ENCODE peak calls at places on chromosomes 2 and 18, in seven cellular contexts. One of them, this sample, is unnamed.

GRCh38 chr2:210007895-210008294 is 5.5 kb downstream of the RPE start:
- DNase-seq in effector memory CD4-positive, alpha-beta T cell: no peak
- DNase-seq in ELR: no peak
- DNase-seq in stimulated activated naive CD4-positive, alpha-beta T cell: no peak
- DNase-seq in D341Med: no peak
- DNase-seq in activated CD8-positive, alpha-beta T cell treated with anti-CD3 and anti-CD28 coated beads for 36 hours: no peak
- DNase-seq in substantia nigra: no peak
- DNase-seq in this sample: peak

GRCh38 chr2:27885246-27885645 is 4.9 kb downstream of the RBKS start:
- DNase-seq in effector memory CD4-positive, alpha-beta T cell: no peak
- DNase-seq in ELR: peak
- DNase-seq in stimulated activated naive CD4-positive, alpha-beta T cell: no peak
- DNase-seq in D341Med: no peak
- DNase-seq in activated CD8-positive, alpha-beta T cell treated with anti-CD3 and anti-CD28 coated beads for 36 hours: no peak
- DNase-seq in substantia nigra: no peak
- DNase-seq in this sample: peak

GRCh38 chr2:62489162-62489561 is 16.8 kb downstream of the TMEM17 start:
- DNase-seq in effector memory CD4-positive, alpha-beta T cell: no peak
- DNase-seq in ELR: no peak
- DNase-seq in stimulated activated naive CD4-positive, alpha-beta T cell: no peak
- DNase-seq in D341Med: no peak
- DNase-seq in activated CD8-positive, alpha-beta T cell treated with anti-CD3 and anti-CD28 coated beads for 36 hours: no peak
- DNase-seq in substantia nigra: no peak
- DNase-seq in this sample: no peak

GRCh38 chr2:16034151-16034974 is 94.0 kb downstream of the MYCN start:
- DNase-seq in effector memory CD4-positive, alpha-beta T cell: no peak
- DNase-seq in ELR: no peak
- DNase-seq in stimulated activated naive CD4-positive, alpha-beta T cell: no peak
- DNase-seq in D341Med: no peak
- DNase-seq in activated CD8-positive, alpha-beta T cell treated with anti-CD3 and anti-CD28 coated beads for 36 hours: no peak
- DNase-seq in substantia nigra: no peak
- DNase-seq in this sample: peak

GRCh38 chr2:97868986-97869721 is 126.6 kb downstream of the TMEM131 start:
- DNase-seq in effector memory CD4-positive, alpha-beta T cell: no peak
- DNase-seq in ELR: peak
- DNase-seq in stimulated activated naive CD4-positive, alpha-beta T cell: no peak
- DNase-seq in D341Med: no peak
- DNase-seq in activated CD8-positive, alpha-beta T cell treated with anti-CD3 and anti-CD28 coated beads for 36 hours: no peak
- DNase-seq in substantia nigra: no peak
- DNase-seq in this sample: peak

GRCh38 chr2:10755621-10756020 is 34.2 kb downstream of the ATP6V1C2 start:
- DNase-seq in effector memory CD4-positive, alpha-beta T cell: no peak
- DNase-seq in ELR: no peak
- DNase-seq in stimulated activated naive CD4-positive, alpha-beta T cell: no peak
- DNase-seq in D341Med: no peak
- DNase-seq in activated CD8-positive, alpha-beta T cell treated with anti-CD3 and anti-CD28 coated beads for 36 hours: no peak
- DNase-seq in substantia nigra: no peak
- DNase-seq in this sample: no peak

GRCh38 chr18:13369756-13370510 is 151.4 kb downstream of the LDLRAD4 start:
- DNase-seq in effector memory CD4-positive, alpha-beta T cell: no peak
- DNase-seq in ELR: no peak
- DNase-seq in stimulated activated naive CD4-positive, alpha-beta T cell: no peak
- DNase-seq in D341Med: peak
- DNase-seq in activated CD8-positive, alpha-beta T cell treated with anti-CD3 and anti-CD28 coated beads for 36 hours: no peak
- DNase-seq in substantia nigra: no peak
- DNase-seq in this sample: peak

GRCh38 chr2:6960659-6961058 is 43.4 kb downstream of the RNF144A start:
- DNase-seq in effector memory CD4-positive, alpha-beta T cell: no peak
- DNase-seq in ELR: no peak
- DNase-seq in stimulated activated naive CD4-positive, alpha-beta T cell: no peak
- DNase-seq in D341Med: no peak
- DNase-seq in activated CD8-positive, alpha-beta T cell treated with anti-CD3 and anti-CD28 coated beads for 36 hours: no peak
- DNase-seq in substantia nigra: no peak
- DNase-seq in this sample: peak

GRCh38 chr2:121037480-121037879 is 247.5 kb downstream of the TFCP2L1 start:
- DNase-seq in effector memory CD4-positive, alpha-beta T cell: no peak
- DNase-seq in ELR: no peak
- DNase-seq in stimulated activated naive CD4-positive, alpha-beta T cell: no peak
- DNase-seq in D341Med: no peak
- DNase-seq in activated CD8-positive, alpha-beta T cell treated with anti-CD3 and anti-CD28 coated beads for 36 hours: no peak
- DNase-seq in substantia nigra: no peak
- DNase-seq in this sample: no peak

GRCh38 chr18:12532661-12533060 is 124.9 kb downstream of the PRELID3A start:
- DNase-seq in effector memory CD4-positive, alpha-beta T cell: no peak
- DNase-seq in ELR: no peak
- DNase-seq in stimulated activated naive CD4-positive, alpha-beta T cell: no peak
- DNase-seq in D341Med: no peak
- DNase-seq in activated CD8-positive, alpha-beta T cell treated with anti-CD3 and anti-CD28 coated beads for 36 hours: no peak
- DNase-seq in substantia nigra: no peak
- DNase-seq in this sample: no peak

GRCh38 chr2:128381001-128381938 is 62.6 kb upstream of the HS6ST1 start:
- DNase-seq in effector memory CD4-positive, alpha-beta T cell: no peak
- DNase-seq in ELR: no peak
- DNase-seq in stimulated activated naive CD4-positive, alpha-beta T cell: no peak
- DNase-seq in D341Med: no peak
- DNase-seq in activated CD8-positive, alpha-beta T cell treated with anti-CD3 and anti-CD28 coated beads for 36 hours: no peak
- DNase-seq in substantia nigra: no peak
- DNase-seq in this sample: no peak

GRCh38 chr2:156323754-156324153 is 8.8 kb downstream of the NR4A2 start:
- DNase-seq in effector memory CD4-positive, alpha-beta T cell: no peak
- DNase-seq in ELR: no peak
- DNase-seq in stimulated activated naive CD4-positive, alpha-beta T cell: no peak
- DNase-seq in D341Med: no peak
- DNase-seq in activated CD8-positive, alpha-beta T cell treated with anti-CD3 and anti-CD28 coated beads for 36 hours: no peak
- DNase-seq in substantia nigra: no peak
- DNase-seq in this sample: no peak

GRCh38 chr2:234564719-234565118 is 67.8 kb upstream of the ARL4C start:
- DNase-seq in effector memory CD4-positive, alpha-beta T cell: no peak
- DNase-seq in ELR: peak
- DNase-seq in stimulated activated naive CD4-positive, alpha-beta T cell: no peak
- DNase-seq in D341Med: no peak
- DNase-seq in activated CD8-positive, alpha-beta T cell treated with anti-CD3 and anti-CD28 coated beads for 36 hours: no peak
- DNase-seq in substantia nigra: no peak
- DNase-seq in this sample: no peak

GRCh38 chr2:189411860-189412259 is 29.4 kb upstream of the WDR75 start:
- DNase-seq in effector memory CD4-positive, alpha-beta T cell: no peak
- DNase-seq in ELR: peak
- DNase-seq in stimulated activated naive CD4-positive, alpha-beta T cell: no peak
- DNase-seq in D341Med: no peak
- DNase-seq in activated CD8-positive, alpha-beta T cell treated with anti-CD3 and anti-CD28 coated beads for 36 hours: no peak
- DNase-seq in substantia nigra: no peak
- DNase-seq in this sample: no peak

GRCh38 chr2:31386648-31387047 is 27.9 kb downstream of the XDH start:
- DNase-seq in effector memory CD4-positive, alpha-beta T cell: no peak
- DNase-seq in ELR: peak
- DNase-seq in stimulated activated naive CD4-positive, alpha-beta T cell: no peak
- DNase-seq in D341Med: no peak
- DNase-seq in activated CD8-positive, alpha-beta T cell treated with anti-CD3 and anti-CD28 coated beads for 36 hours: no peak
- DNase-seq in substantia nigra: no peak
- DNase-seq in this sample: no peak

GRCh38 chr2:201261911-201262310 is 1.6 kb downstream of the CASP8 start:
- DNase-seq in effector memory CD4-positive, alpha-beta T cell: no peak
- DNase-seq in ELR: no peak
- DNase-seq in stimulated activated naive CD4-positive, alpha-beta T cell: no peak
- DNase-seq in D341Med: no peak
- DNase-seq in activated CD8-positive, alpha-beta T cell treated with anti-CD3 and anti-CD28 coated beads for 36 hours: no peak
- DNase-seq in substantia nigra: no peak
- DNase-seq in this sample: no peak

GRCh38 chr2:15950088-15950952 is 10.0 kb downstream of the MYCN start:
- DNase-seq in effector memory CD4-positive, alpha-beta T cell: no peak
- DNase-seq in ELR: no peak
- DNase-seq in stimulated activated naive CD4-positive, alpha-beta T cell: no peak
- DNase-seq in D341Med: no peak
- DNase-seq in activated CD8-positive, alpha-beta T cell treated with anti-CD3 and anti-CD28 coated beads for 36 hours: no peak
- DNase-seq in substantia nigra: no peak
- DNase-seq in this sample: no peak

GRCh38 chr18:42183746-42184145 is 228.7 kb downstream of the PIK3C3 start:
- DNase-seq in effector memory CD4-positive, alpha-beta T cell: no peak
- DNase-seq in ELR: peak
- DNase-seq in stimulated activated naive CD4-positive, alpha-beta T cell: no peak
- DNase-seq in D341Med: no peak
- DNase-seq in activated CD8-positive, alpha-beta T cell treated with anti-CD3 and anti-CD28 coated beads for 36 hours: no peak
- DNase-seq in substantia nigra: no peak
- DNase-seq in this sample: peak

GRCh38 chr2:43228782-43229659 is 2.6 kb upstream of the ZFP36L2 start:
- DNase-seq in effector memory CD4-positive, alpha-beta T cell: peak
- DNase-seq in ELR: no peak
- DNase-seq in stimulated activated naive CD4-positive, alpha-beta T cell: no peak
- DNase-seq in D341Med: no peak
- DNase-seq in activated CD8-positive, alpha-beta T cell treated with anti-CD3 and anti-CD28 coated beads for 36 hours: peak
- DNase-seq in substantia nigra: no peak
- DNase-seq in this sample: peak

GRCh38 chr2:10794891-10795290 is 17.7 kb downstream of the PDIA6 start:
- DNase-seq in effector memory CD4-positive, alpha-beta T cell: no peak
- DNase-seq in ELR: no peak
- DNase-seq in stimulated activated naive CD4-positive, alpha-beta T cell: no peak
- DNase-seq in D341Med: no peak
- DNase-seq in activated CD8-positive, alpha-beta T cell treated with anti-CD3 and anti-CD28 coated beads for 36 hours: no peak
- DNase-seq in substantia nigra: no peak
- DNase-seq in this sample: no peak

GRCh38 chr2:217685255-217685605 is 317.6 kb downstream of the TNS1 start:
- DNase-seq in effector memory CD4-positive, alpha-beta T cell: no peak
- DNase-seq in ELR: peak
- DNase-seq in stimulated activated naive CD4-positive, alpha-beta T cell: no peak
- DNase-seq in D341Med: no peak
- DNase-seq in activated CD8-positive, alpha-beta T cell treated with anti-CD3 and anti-CD28 coated beads for 36 hours: no peak
- DNase-seq in substantia nigra: no peak
- DNase-seq in this sample: peak

GRCh38 chr18:69469444-69469919 is 68.8 kb downstream of the DOK6 start:
- DNase-seq in effector memory CD4-positive, alpha-beta T cell: peak
- DNase-seq in ELR: peak
- DNase-seq in stimulated activated naive CD4-positive, alpha-beta T cell: no peak
- DNase-seq in D341Med: peak
- DNase-seq in activated CD8-positive, alpha-beta T cell treated with anti-CD3 and anti-CD28 coated beads for 36 hours: peak
- DNase-seq in substantia nigra: no peak
- DNase-seq in this sample: peak

GRCh38 chr2:120470041-120470716 is 124.2 kb downstream of the INHBB start:
- DNase-seq in effector memory CD4-positive, alpha-beta T cell: no peak
- DNase-seq in ELR: peak
- DNase-seq in stimulated activated naive CD4-positive, alpha-beta T cell: no peak
- DNase-seq in D341Med: no peak
- DNase-seq in activated CD8-positive, alpha-beta T cell treated with anti-CD3 and anti-CD28 coated beads for 36 hours: no peak
- DNase-seq in substantia nigra: peak
- DNase-seq in this sample: peak

GRCh38 chr2:181258761-181259160 is 198.4 kb upstream of the ITGA4 start:
- DNase-seq in effector memory CD4-positive, alpha-beta T cell: no peak
- DNase-seq in ELR: peak
- DNase-seq in stimulated activated naive CD4-positive, alpha-beta T cell: no peak
- DNase-seq in D341Med: no peak
- DNase-seq in activated CD8-positive, alpha-beta T cell treated with anti-CD3 and anti-CD28 coated beads for 36 hours: no peak
- DNase-seq in substantia nigra: no peak
- DNase-seq in this sample: peak

GRCh38 chr18:24181806-24182205 is 42.9 kb downstream of the CABYR start:
- DNase-seq in effector memory CD4-positive, alpha-beta T cell: no peak
- DNase-seq in ELR: peak
- DNase-seq in stimulated activated naive CD4-positive, alpha-beta T cell: no peak
- DNase-seq in D341Med: no peak
- DNase-seq in activated CD8-positive, alpha-beta T cell treated with anti-CD3 and anti-CD28 coated beads for 36 hours: no peak
- DNase-seq in substantia nigra: no peak
- DNase-seq in this sample: peak

GRCh38 chr2:173347305-173348168 is 7.1 kb upstream of the CDCA7 start:
- DNase-seq in effector memory CD4-positive, alpha-beta T cell: no peak
- DNase-seq in ELR: no peak
- DNase-seq in stimulated activated naive CD4-positive, alpha-beta T cell: no peak
- DNase-seq in D341Med: no peak
- DNase-seq in activated CD8-positive, alpha-beta T cell treated with anti-CD3 and anti-CD28 coated beads for 36 hours: no peak
- DNase-seq in substantia nigra: no peak
- DNase-seq in this sample: peak

GRCh38 chr2:8264981-8265380 is 416.9 kb upstream of the ID2 start:
- DNase-seq in effector memory CD4-positive, alpha-beta T cell: no peak
- DNase-seq in ELR: no peak
- DNase-seq in stimulated activated naive CD4-positive, alpha-beta T cell: no peak
- DNase-seq in D341Med: no peak
- DNase-seq in activated CD8-positive, alpha-beta T cell treated with anti-CD3 and anti-CD28 coated beads for 36 hours: no peak
- DNase-seq in substantia nigra: no peak
- DNase-seq in this sample: no peak

GRCh38 chr2:11896386-11896785 is 150.0 kb downstream of the LPIN1 start:
- DNase-seq in effector memory CD4-positive, alpha-beta T cell: no peak
- DNase-seq in ELR: no peak
- DNase-seq in stimulated activated naive CD4-positive, alpha-beta T cell: no peak
- DNase-seq in D341Med: no peak
- DNase-seq in activated CD8-positive, alpha-beta T cell treated with anti-CD3 and anti-CD28 coated beads for 36 hours: no peak
- DNase-seq in substantia nigra: no peak
- DNase-seq in this sample: no peak

GRCh38 chr18:77063256-77063655 is 69.3 kb downstream of the MBP start:
- DNase-seq in effector memory CD4-positive, alpha-beta T cell: peak
- DNase-seq in ELR: peak
- DNase-seq in stimulated activated naive CD4-positive, alpha-beta T cell: peak
- DNase-seq in D341Med: no peak
- DNase-seq in activated CD8-positive, alpha-beta T cell treated with anti-CD3 and anti-CD28 coated beads for 36 hours: peak
- DNase-seq in substantia nigra: no peak
- DNase-seq in this sample: peak

GRCh38 chr2:74379851-74380789 is at the start of gene DCTN1:
- DNase-seq in effector memory CD4-positive, alpha-beta T cell: no peak
- DNase-seq in ELR: peak
- DNase-seq in stimulated activated naive CD4-positive, alpha-beta T cell: no peak
- DNase-seq in D341Med: peak
- DNase-seq in activated CD8-positive, alpha-beta T cell treated with anti-CD3 and anti-CD28 coated beads for 36 hours: peak
- DNase-seq in substantia nigra: peak
- DNase-seq in this sample: peak

GRCh38 chr2:214504599-214505376 is 93.9 kb downstream of the VWC2L start:
- DNase-seq in effector memory CD4-positive, alpha-beta T cell: no peak
- DNase-seq in ELR: no peak
- DNase-seq in stimulated activated naive CD4-positive, alpha-beta T cell: no peak
- DNase-seq in D341Med: no peak
- DNase-seq in activated CD8-positive, alpha-beta T cell treated with anti-CD3 and anti-CD28 coated beads for 36 hours: no peak
- DNase-seq in substantia nigra: no peak
- DNase-seq in this sample: no peak

GRCh38 chr18:23302852-23303527 is 150.1 kb upstream of the RIOK3 start:
- DNase-seq in effector memory CD4-positive, alpha-beta T cell: no peak
- DNase-seq in ELR: peak
- DNase-seq in stimulated activated naive CD4-positive, alpha-beta T cell: no peak
- DNase-seq in D341Med: no peak
- DNase-seq in activated CD8-positive, alpha-beta T cell treated with anti-CD3 and anti-CD28 coated beads for 36 hours: no peak
- DNase-seq in substantia nigra: no peak
- DNase-seq in this sample: peak